ENCODE peak calls at places on chromosomes 4 and X, in six cellular contexts. H, W, P, I, N and J are unnamed samples.

GRCh38 chr4:25358515-25359275 is 18.4 kb upstream of the ANAPC4 start:
- DNase-seq in N (no peak), I (peak), P (no peak), H (no peak), W (no peak), J (no peak)

GRCh38 chr4:168485511-168485910 is 5.2 kb upstream of the DDX60L start:
- DNase-seq in W (no peak), H (no peak), P (no peak), I (no peak), N (no peak), J (no peak)

GRCh38 chr4:99806545-99806944 is 10.1 kb upstream of the DAPP1 start:
- DNase-seq in P (no peak), I (no peak), W (no peak), H (no peak), N (no peak), J (no peak)

GRCh38 chrX:17596051-17596450 is 141.2 kb upstream of the SCML1 start:
- DNase-seq in I (no peak), P (no peak), H (no peak), N (no peak), W (no peak), J (no peak)

GRCh38 chrX:34859191-34859590 is 83.4 kb upstream of the FAM47B start:
- DNase-seq in W (no peak), N (no peak), I (no peak), H (no peak), P (no peak), J (no peak)

GRCh38 chrX:14509325-14510057 is 19.8 kb upstream of the GLRA2 start:
- DNase-seq in P (peak), W (no peak), I (no peak), H (no peak), N (no peak), J (no peak)

GRCh38 chr4:55032788-55033187 is 92.6 kb downstream of the KDR start:
- DNase-seq in W (no peak), I (no peak), H (no peak), N (no peak), P (no peak), J (no peak)

GRCh38 chr4:13386405-13387107 is 97.6 kb downstream of the RAB28 start:
- DNase-seq in I (no peak), P (no peak), H (no peak), N (no peak), W (no peak), J (no peak)

GRCh38 chr4:11741190-11741652 is 312.5 kb upstream of the HS3ST1 start:
- DNase-seq in W (no peak), H (no peak), N (no peak), I (no peak), P (peak), J (no peak)

GRCh38 chr4:41156574-41156973 is 57.8 kb downstream of the APBB2 start:
- DNase-seq in H (no peak), I (no peak), N (no peak), W (no peak), P (no peak), J (no peak)

GRCh38 chrX:56728752-56729151 is 291 bp upstream of the NBDY start:
- DNase-seq in P (no peak), H (peak), N (no peak), I (no peak), W (no peak), J (no peak)

GRCh38 chrX:68180501-68181061 is 252.7 kb downstream of the OPHN1 start:
- DNase-seq in W (no peak), N (no peak), I (no peak), P (no peak), H (no peak), J (no peak)

GRCh38 chr4:121758896-121759568 is 5.9 kb downstream of the SMIM43 start:
- DNase-seq in I (no peak), P (no peak), W (no peak), H (no peak), N (no peak), J (no peak)

GRCh38 chrX:38754102-38754790 is 47.0 kb upstream of the MID1IP1 start:
- DNase-seq in W (peak), H (peak), N (peak), P (peak), I (no peak), J (no peak)

GRCh38 chr4:29853843-29854242 is 866.3 kb upstream of the PCDH7 start:
- DNase-seq in P (no peak), I (no peak), N (no peak), W (no peak), H (no peak), J (no peak)

GRCh38 chr4:173152104-173152503 is 16.5 kb upstream of the GALNT7 start:
- DNase-seq in W (no peak), H (no peak), I (no peak), P (no peak), N (no peak), J (no peak)